ENCODE peak calls at places on chromosomes 12 and 14, in seven cellular contexts. One of them, this sample, is unnamed.
A peak's percentile ranks its signal among the peaks of the same experiment; 100 is the strongest.

GRCh38 chr12:76588881-76589565 is 29.5 kb upstream of the OSBPL8 start:
- DNase-seq in retinal pigment epithelial cell: peak; percentile 48
- DNase-seq in Caco-2: no peak
- DNase-seq in neural progenitor cell: no peak
- DNase-seq in progenitor cell of endocrine pancreas: no peak
- DNase-seq in GM13977: no peak
- DNase-seq in mammary epithelial cell: peak; percentile 63
- DNase-seq in this sample: peak; percentile 77

GRCh38 chr12:54529581-54529980 is 19.8 kb upstream of the PDE1B start:
- DNase-seq in neural progenitor cell: peak; percentile 12
- DNase-seq in Caco-2: no peak
- DNase-seq in retinal pigment epithelial cell: no peak
- DNase-seq in mammary epithelial cell: no peak
- DNase-seq in GM13977: no peak
- DNase-seq in progenitor cell of endocrine pancreas: no peak
- DNase-seq in this sample: no peak

GRCh38 chr14:52013984-52014600 is 24.7 kb downstream of the RTRAF start:
- DNase-seq in GM13977: no peak
- DNase-seq in retinal pigment epithelial cell: no peak
- DNase-seq in Caco-2: peak; percentile 47
- DNase-seq in mammary epithelial cell: no peak
- DNase-seq in progenitor cell of endocrine pancreas: peak; percentile 17
- DNase-seq in neural progenitor cell: peak; percentile 33
- DNase-seq in this sample: no peak

GRCh38 chr12:114982760-114983159 is 298.8 kb upstream of the TBX3 start:
- DNase-seq in mammary epithelial cell: peak; percentile 17
- DNase-seq in Caco-2: peak; percentile 35
- DNase-seq in progenitor cell of endocrine pancreas: no peak
- DNase-seq in GM13977: no peak
- DNase-seq in retinal pigment epithelial cell: no peak
- DNase-seq in neural progenitor cell: no peak
- DNase-seq in this sample: no peak

GRCh38 chr12:1896964-1897363 is 21.5 kb downstream of the CACNA2D4 start:
- DNase-seq in mammary epithelial cell: no peak
- DNase-seq in retinal pigment epithelial cell: no peak
- DNase-seq in progenitor cell of endocrine pancreas: no peak
- DNase-seq in GM13977: no peak
- DNase-seq in Caco-2: no peak
- DNase-seq in neural progenitor cell: no peak
- DNase-seq in this sample: no peak

GRCh38 chr12:108609535-108610335 is 11.9 kb upstream of the TMEM119 start:
- DNase-seq in retinal pigment epithelial cell: no peak
- DNase-seq in GM13977: no peak
- DNase-seq in Caco-2: no peak
- DNase-seq in progenitor cell of endocrine pancreas: no peak
- DNase-seq in neural progenitor cell: no peak
- DNase-seq in mammary epithelial cell: no peak
- DNase-seq in this sample: peak; percentile 82

GRCh38 chr14:92848941-92849340 is 54.8 kb downstream of the GOLGA5 start:
- DNase-seq in mammary epithelial cell: no peak
- DNase-seq in progenitor cell of endocrine pancreas: no peak
- DNase-seq in retinal pigment epithelial cell: no peak
- DNase-seq in neural progenitor cell: no peak
- DNase-seq in GM13977: no peak
- DNase-seq in Caco-2: no peak
- DNase-seq in this sample: no peak

GRCh38 chr12:126581655-126582054 is 1516.4 kb downstream of the AACS start:
- DNase-seq in mammary epithelial cell: no peak
- DNase-seq in Caco-2: no peak
- DNase-seq in progenitor cell of endocrine pancreas: no peak
- DNase-seq in GM13977: no peak
- DNase-seq in neural progenitor cell: no peak
- DNase-seq in retinal pigment epithelial cell: no peak
- DNase-seq in this sample: no peak

GRCh38 chr12:11431486-11431885 is 36.1 kb upstream of the PRB2 start:
- DNase-seq in progenitor cell of endocrine pancreas: no peak
- DNase-seq in GM13977: no peak
- DNase-seq in mammary epithelial cell: no peak
- DNase-seq in neural progenitor cell: no peak
- DNase-seq in Caco-2: no peak
- DNase-seq in retinal pigment epithelial cell: no peak
- DNase-seq in this sample: no peak

GRCh38 chr12:93573552-93574223 is 1.2 kb downstream of the SOCS2 start:
- DNase-seq in retinal pigment epithelial cell: no peak
- DNase-seq in progenitor cell of endocrine pancreas: no peak
- DNase-seq in Caco-2: peak; percentile 42
- DNase-seq in neural progenitor cell: peak; percentile 14
- DNase-seq in mammary epithelial cell: peak; percentile 75
- DNase-seq in GM13977: peak; percentile 28
- DNase-seq in this sample: no peak

GRCh38 chr12:24134092-24134491 is 184.6 kb upstream of the SOX5 start:
- DNase-seq in retinal pigment epithelial cell: no peak
- DNase-seq in GM13977: no peak
- DNase-seq in Caco-2: no peak
- DNase-seq in neural progenitor cell: no peak
- DNase-seq in mammary epithelial cell: no peak
- DNase-seq in progenitor cell of endocrine pancreas: no peak
- DNase-seq in this sample: no peak

GRCh38 chr12:89927226-89927698 is 218.6 kb upstream of the ATP2B1 start:
- DNase-seq in Caco-2: no peak
- DNase-seq in GM13977: peak; percentile 74
- DNase-seq in retinal pigment epithelial cell: no peak
- DNase-seq in mammary epithelial cell: no peak
- DNase-seq in neural progenitor cell: no peak
- DNase-seq in progenitor cell of endocrine pancreas: no peak
- DNase-seq in this sample: no peak

GRCh38 chr14:35303149-35303548 is 11.0 kb downstream of the PSMA6 start:
- DNase-seq in neural progenitor cell: no peak
- DNase-seq in mammary epithelial cell: no peak
- DNase-seq in progenitor cell of endocrine pancreas: no peak
- DNase-seq in retinal pigment epithelial cell: no peak
- DNase-seq in GM13977: no peak
- DNase-seq in Caco-2: no peak
- DNase-seq in this sample: no peak

GRCh38 chr14:89349196-89350008 is 67.6 kb downstream of the FOXN3 start:
- DNase-seq in neural progenitor cell: peak; percentile 90
- DNase-seq in Caco-2: peak; percentile 39
- DNase-seq in GM13977: no peak
- DNase-seq in retinal pigment epithelial cell: peak; percentile 90
- DNase-seq in mammary epithelial cell: no peak
- DNase-seq in progenitor cell of endocrine pancreas: no peak
- DNase-seq in this sample: no peak

GRCh38 chr12:57941165-57941894 is at the start of gene ATP23:
- DNase-seq in Caco-2: peak; percentile 95
- DNase-seq in mammary epithelial cell: peak; percentile 94
- DNase-seq in retinal pigment epithelial cell: peak; percentile 55
- DNase-seq in neural progenitor cell: peak; percentile 89
- DNase-seq in GM13977: peak; percentile 93
- DNase-seq in progenitor cell of endocrine pancreas: peak; percentile 89
- DNase-seq in this sample: peak; percentile 55

GRCh38 chr12:118164798-118165486 is 29.0 kb downstream of the PEBP1 start:
- DNase-seq in retinal pigment epithelial cell: no peak
- DNase-seq in neural progenitor cell: peak; percentile 67
- DNase-seq in Caco-2: peak; percentile 37
- DNase-seq in progenitor cell of endocrine pancreas: peak; percentile 24
- DNase-seq in GM13977: peak; percentile 32
- DNase-seq in mammary epithelial cell: no peak
- DNase-seq in this sample: no peak

GRCh38 chr14:69708049-69708448 is 58.9 kb upstream of the SRSF5 start:
- DNase-seq in mammary epithelial cell: no peak
- DNase-seq in Caco-2: no peak
- DNase-seq in neural progenitor cell: no peak
- DNase-seq in retinal pigment epithelial cell: no peak
- DNase-seq in progenitor cell of endocrine pancreas: no peak
- DNase-seq in GM13977: no peak
- DNase-seq in this sample: no peak

GRCh38 chr14:99725774-99726537 is 41.9 kb downstream of the CYP46A1 start:
- DNase-seq in retinal pigment epithelial cell: no peak
- DNase-seq in GM13977: no peak
- DNase-seq in progenitor cell of endocrine pancreas: peak; percentile 8
- DNase-seq in Caco-2: no peak
- DNase-seq in mammary epithelial cell: no peak
- DNase-seq in neural progenitor cell: no peak
- DNase-seq in this sample: no peak

GRCh38 chr12:49790741-49791140 is 37.5 kb downstream of the NCKAP5L start:
- DNase-seq in progenitor cell of endocrine pancreas: no peak
- DNase-seq in retinal pigment epithelial cell: no peak
- DNase-seq in mammary epithelial cell: no peak
- DNase-seq in Caco-2: no peak
- DNase-seq in GM13977: no peak
- DNase-seq in neural progenitor cell: no peak
- DNase-seq in this sample: no peak

GRCh38 chr12:49791700-49792099 is 36.5 kb downstream of the NCKAP5L start:
- DNase-seq in progenitor cell of endocrine pancreas: no peak
- DNase-seq in mammary epithelial cell: no peak
- DNase-seq in Caco-2: no peak
- DNase-seq in retinal pigment epithelial cell: no peak
- DNase-seq in GM13977: no peak
- DNase-seq in neural progenitor cell: no peak
- DNase-seq in this sample: no peak

GRCh38 chr12:49791156-49791555 is 37.1 kb downstream of the NCKAP5L start:
- DNase-seq in progenitor cell of endocrine pancreas: no peak
- DNase-seq in retinal pigment epithelial cell: no peak
- DNase-seq in Caco-2: no peak
- DNase-seq in neural progenitor cell: no peak
- DNase-seq in GM13977: no peak
- DNase-seq in mammary epithelial cell: no peak
- DNase-seq in this sample: no peak

GRCh38 chr12:49787672-49788071 is 40.5 kb downstream of the NCKAP5L start:
- DNase-seq in GM13977: no peak
- DNase-seq in retinal pigment epithelial cell: no peak
- DNase-seq in Caco-2: no peak
- DNase-seq in mammary epithelial cell: no peak
- DNase-seq in progenitor cell of endocrine pancreas: no peak
- DNase-seq in neural progenitor cell: no peak
- DNase-seq in this sample: no peak

GRCh38 chr12:49789992-49790391 is 38.2 kb downstream of the NCKAP5L start:
- DNase-seq in GM13977: no peak
- DNase-seq in Caco-2: peak; percentile 55
- DNase-seq in mammary epithelial cell: no peak
- DNase-seq in retinal pigment epithelial cell: no peak
- DNase-seq in neural progenitor cell: no peak
- DNase-seq in progenitor cell of endocrine pancreas: no peak
- DNase-seq in this sample: no peak
- TF ChIP-seq CTCF in GM13977: no peak
- TF ChIP-seq CTCF in Caco-2: peak; percentile 37
- TF ChIP-seq CTCF in mammary epithelial cell: no peak
- TF ChIP-seq CTCF in retinal pigment epithelial cell: peak; percentile 8
- TF ChIP-seq CTCF in neural progenitor cell: no peak
- TF ChIP-seq CTCF in progenitor cell of endocrine pancreas: peak; percentile 55
- TF ChIP-seq CTCF in this sample: no peak

GRCh38 chr14:22002860-22003284 is 329.3 kb upstream of the OR4E1 start:
- DNase-seq in Caco-2: peak; percentile 17
- DNase-seq in retinal pigment epithelial cell: no peak
- DNase-seq in GM13977: no peak
- DNase-seq in neural progenitor cell: peak; percentile 79
- DNase-seq in mammary epithelial cell: no peak
- DNase-seq in progenitor cell of endocrine pancreas: no peak
- DNase-seq in this sample: no peak
- TF ChIP-seq CTCF in Caco-2: peak; percentile 53
- TF ChIP-seq CTCF in retinal pigment epithelial cell: peak; percentile 36
- TF ChIP-seq CTCF in GM13977: peak; percentile 41
- TF ChIP-seq CTCF in neural progenitor cell: peak; percentile 81
- TF ChIP-seq CTCF in mammary epithelial cell: peak; percentile 49
- TF ChIP-seq CTCF in progenitor cell of endocrine pancreas: peak; percentile 56
- TF ChIP-seq CTCF in this sample: no peak

GRCh38 chr12:49609875-49610154 is 4.4 kb upstream of the FAM186B start:
- DNase-seq in mammary epithelial cell: peak; percentile 32
- DNase-seq in GM13977: no peak
- DNase-seq in progenitor cell of endocrine pancreas: no peak
- DNase-seq in Caco-2: no peak
- DNase-seq in neural progenitor cell: no peak
- DNase-seq in retinal pigment epithelial cell: no peak
- DNase-seq in this sample: no peak
- TF ChIP-seq CTCF in mammary epithelial cell: peak; percentile 9
- TF ChIP-seq CTCF in GM13977: no peak
- TF ChIP-seq CTCF in progenitor cell of endocrine pancreas: no peak
- TF ChIP-seq CTCF in Caco-2: no peak
- TF ChIP-seq CTCF in neural progenitor cell: peak; percentile 6
- TF ChIP-seq CTCF in retinal pigment epithelial cell: peak; percentile 13
- TF ChIP-seq CTCF in this sample: no peak

GRCh38 chr12:80636832-80637231 is 70.6 kb upstream of the MYF6 start:
- DNase-seq in Caco-2: no peak
- DNase-seq in progenitor cell of endocrine pancreas: no peak
- DNase-seq in mammary epithelial cell: no peak
- DNase-seq in retinal pigment epithelial cell: no peak
- DNase-seq in neural progenitor cell: no peak
- DNase-seq in GM13977: no peak
- DNase-seq in this sample: no peak

GRCh38 chr12:80627773-80628172 is 79.7 kb upstream of the MYF6 start:
- DNase-seq in neural progenitor cell: no peak
- DNase-seq in GM13977: no peak
- DNase-seq in retinal pigment epithelial cell: no peak
- DNase-seq in Caco-2: no peak
- DNase-seq in progenitor cell of endocrine pancreas: no peak
- DNase-seq in mammary epithelial cell: peak; percentile 57
- DNase-seq in this sample: peak; percentile 0

GRCh38 chr12:80634903-80635302 is 72.5 kb upstream of the MYF6 start:
- DNase-seq in Caco-2: no peak
- DNase-seq in retinal pigment epithelial cell: no peak
- DNase-seq in GM13977: no peak
- DNase-seq in neural progenitor cell: peak; percentile 22
- DNase-seq in mammary epithelial cell: no peak
- DNase-seq in progenitor cell of endocrine pancreas: no peak
- DNase-seq in this sample: no peak

GRCh38 chr12:80632835-80633234 is 74.6 kb upstream of the MYF6 start:
- DNase-seq in mammary epithelial cell: peak; percentile 29
- DNase-seq in neural progenitor cell: peak; percentile 73
- DNase-seq in progenitor cell of endocrine pancreas: no peak
- DNase-seq in Caco-2: peak; percentile 37
- DNase-seq in GM13977: no peak
- DNase-seq in retinal pigment epithelial cell: no peak
- DNase-seq in this sample: no peak
- TF ChIP-seq CTCF in mammary epithelial cell: peak; percentile 35
- TF ChIP-seq CTCF in neural progenitor cell: peak; percentile 73
- TF ChIP-seq CTCF in progenitor cell of endocrine pancreas: peak; percentile 29
- TF ChIP-seq CTCF in Caco-2: peak; percentile 48
- TF ChIP-seq CTCF in GM13977: peak; percentile 48
- TF ChIP-seq CTCF in retinal pigment epithelial cell: peak; percentile 56
- TF ChIP-seq CTCF in this sample: peak; percentile 12

This sample was measured in AG09319.